ENCODE peak calls at places on chromosome 10, in four cellular contexts. One of them, this sample, is unnamed.

GRCh38 chr10:119313645-119314044 is 106.3 kb downstream of the GRK5 start:
- DNase-seq in mammary epithelial cell: no peak
- DNase-seq in fibroblast of lung: no peak
- DNase-seq in HepG2: no peak
- DNase-seq in this sample: no peak

GRCh38 chr10:80471715-80472233 is 17.7 kb downstream of the TSPAN14 start:
- DNase-seq in mammary epithelial cell: peak
- DNase-seq in HepG2: no peak
- DNase-seq in fibroblast of lung: no peak
- DNase-seq in this sample: no peak

GRCh38 chr10:71073451-71074175 is 138.8 kb upstream of the UNC5B start:
- DNase-seq in fibroblast of lung: no peak
- DNase-seq in HepG2: no peak
- DNase-seq in mammary epithelial cell: no peak
- DNase-seq in this sample: no peak

GRCh38 chr10:48659790-48660189 is 24.9 kb upstream of the WDFY4 start:
- DNase-seq in HepG2: no peak
- DNase-seq in mammary epithelial cell: no peak
- DNase-seq in fibroblast of lung: no peak
- DNase-seq in this sample: peak

GRCh38 chr10:103498936-103499638 is 5.6 kb downstream of the NEURL1 start:
- DNase-seq in mammary epithelial cell: no peak
- DNase-seq in fibroblast of lung: no peak
- DNase-seq in HepG2: no peak
- DNase-seq in this sample: no peak

GRCh38 chr10:14772399-14772798 is 2.3 kb downstream of the FAM107B start:
- DNase-seq in fibroblast of lung: no peak
- DNase-seq in HepG2: no peak
- DNase-seq in mammary epithelial cell: no peak
- DNase-seq in this sample: no peak

GRCh38 chr10:122636953-122637352 is 62.7 kb downstream of the C10orf120 start:
- DNase-seq in mammary epithelial cell: no peak
- DNase-seq in fibroblast of lung: no peak
- DNase-seq in HepG2: no peak
- DNase-seq in this sample: no peak

GRCh38 chr10:110392860-110393732 is 88.4 kb upstream of the SMNDC1 start:
- DNase-seq in mammary epithelial cell: peak
- DNase-seq in fibroblast of lung: peak
- DNase-seq in HepG2: no peak
- DNase-seq in this sample: peak

GRCh38 chr10:12194752-12195271 is 879 bp downstream of the NUDT5 start:
- DNase-seq in fibroblast of lung: peak
- DNase-seq in mammary epithelial cell: peak
- DNase-seq in HepG2: no peak
- DNase-seq in this sample: peak

GRCh38 chr10:79454259-79454658 is 8.8 kb upstream of the ZCCHC24 start:
- DNase-seq in fibroblast of lung: peak
- DNase-seq in mammary epithelial cell: peak
- DNase-seq in HepG2: no peak
- DNase-seq in this sample: no peak

GRCh38 chr10:116752969-116753665 is 10.8 kb upstream of the HSPA12A start:
- DNase-seq in fibroblast of lung: no peak
- DNase-seq in mammary epithelial cell: no peak
- DNase-seq in HepG2: no peak
- DNase-seq in this sample: no peak

GRCh38 chr10:89007129-89007893 is 16.7 kb downstream of the FAS start:
- DNase-seq in fibroblast of lung: no peak
- DNase-seq in mammary epithelial cell: no peak
- DNase-seq in HepG2: no peak
- DNase-seq in this sample: no peak

GRCh38 chr10:61529208-61529607 is 76.0 kb upstream of the TMEM26 start:
- DNase-seq in mammary epithelial cell: no peak
- DNase-seq in HepG2: no peak
- DNase-seq in fibroblast of lung: peak
- DNase-seq in this sample: no peak

GRCh38 chr10:103614511-103615158 is 121.1 kb downstream of the NEURL1 start:
- DNase-seq in fibroblast of lung: no peak
- DNase-seq in HepG2: no peak
- DNase-seq in mammary epithelial cell: no peak
- DNase-seq in this sample: no peak

GRCh38 chr10:48494611-48495010 is 110.3 kb downstream of the ARHGAP22 start:
- DNase-seq in fibroblast of lung: no peak
- DNase-seq in HepG2: no peak
- DNase-seq in mammary epithelial cell: no peak
- DNase-seq in this sample: no peak

GRCh38 chr10:108112218-108112617 is 947.7 kb upstream of the SORCS1 start:
- DNase-seq in mammary epithelial cell: peak
- DNase-seq in HepG2: no peak
- DNase-seq in fibroblast of lung: no peak
- DNase-seq in this sample: peak

GRCh38 chr10:70828923-70829322 is 13.2 kb downstream of the SGPL1 start:
- DNase-seq in mammary epithelial cell: no peak
- DNase-seq in HepG2: no peak
- DNase-seq in fibroblast of lung: no peak
- DNase-seq in this sample: no peak

GRCh38 chr10:110840225-110840922 is 31.4 kb upstream of the PDCD4 start:
- DNase-seq in mammary epithelial cell: no peak
- DNase-seq in fibroblast of lung: no peak
- DNase-seq in HepG2: peak
- DNase-seq in this sample: no peak

GRCh38 chr10:47406870-47407648 is 23.0 kb upstream of the ZNF488 start:
- DNase-seq in HepG2: peak
- DNase-seq in mammary epithelial cell: peak
- DNase-seq in fibroblast of lung: peak
- DNase-seq in this sample: no peak

GRCh38 chr10:120011359-120012132 is 119.0 kb downstream of the SEC23IP start:
- DNase-seq in mammary epithelial cell: no peak
- DNase-seq in fibroblast of lung: no peak
- DNase-seq in HepG2: no peak
- DNase-seq in this sample: peak

GRCh38 chr10:118148245-118148644 is 101.5 kb upstream of the RAB11FIP2 start:
- DNase-seq in HepG2: no peak
- DNase-seq in mammary epithelial cell: no peak
- DNase-seq in fibroblast of lung: no peak
- DNase-seq in this sample: peak

GRCh38 chr10:16520900-16521299 is 779 bp downstream of the C1QL3 start:
- DNase-seq in mammary epithelial cell: peak
- DNase-seq in fibroblast of lung: peak
- DNase-seq in HepG2: no peak
- DNase-seq in this sample: peak

GRCh38 chr10:44697096-44697495 is 214.0 kb upstream of the TMEM72 start:
- DNase-seq in mammary epithelial cell: no peak
- DNase-seq in fibroblast of lung: peak
- DNase-seq in HepG2: peak
- DNase-seq in this sample: no peak

GRCh38 chr10:88234332-88234731 is 348.8 kb downstream of the RNLS start:
- DNase-seq in mammary epithelial cell: no peak
- DNase-seq in HepG2: no peak
- DNase-seq in fibroblast of lung: no peak
- DNase-seq in this sample: peak

GRCh38 chr10:120824864-120825263 is 26.3 kb upstream of the WDR11 start:
- DNase-seq in mammary epithelial cell: no peak
- DNase-seq in fibroblast of lung: peak
- DNase-seq in HepG2: peak
- DNase-seq in this sample: peak

GRCh38 chr10:61465807-61466425 is 12.7 kb upstream of the TMEM26 start:
- DNase-seq in fibroblast of lung: peak
- DNase-seq in mammary epithelial cell: no peak
- DNase-seq in HepG2: no peak
- DNase-seq in this sample: peak

DNA sequence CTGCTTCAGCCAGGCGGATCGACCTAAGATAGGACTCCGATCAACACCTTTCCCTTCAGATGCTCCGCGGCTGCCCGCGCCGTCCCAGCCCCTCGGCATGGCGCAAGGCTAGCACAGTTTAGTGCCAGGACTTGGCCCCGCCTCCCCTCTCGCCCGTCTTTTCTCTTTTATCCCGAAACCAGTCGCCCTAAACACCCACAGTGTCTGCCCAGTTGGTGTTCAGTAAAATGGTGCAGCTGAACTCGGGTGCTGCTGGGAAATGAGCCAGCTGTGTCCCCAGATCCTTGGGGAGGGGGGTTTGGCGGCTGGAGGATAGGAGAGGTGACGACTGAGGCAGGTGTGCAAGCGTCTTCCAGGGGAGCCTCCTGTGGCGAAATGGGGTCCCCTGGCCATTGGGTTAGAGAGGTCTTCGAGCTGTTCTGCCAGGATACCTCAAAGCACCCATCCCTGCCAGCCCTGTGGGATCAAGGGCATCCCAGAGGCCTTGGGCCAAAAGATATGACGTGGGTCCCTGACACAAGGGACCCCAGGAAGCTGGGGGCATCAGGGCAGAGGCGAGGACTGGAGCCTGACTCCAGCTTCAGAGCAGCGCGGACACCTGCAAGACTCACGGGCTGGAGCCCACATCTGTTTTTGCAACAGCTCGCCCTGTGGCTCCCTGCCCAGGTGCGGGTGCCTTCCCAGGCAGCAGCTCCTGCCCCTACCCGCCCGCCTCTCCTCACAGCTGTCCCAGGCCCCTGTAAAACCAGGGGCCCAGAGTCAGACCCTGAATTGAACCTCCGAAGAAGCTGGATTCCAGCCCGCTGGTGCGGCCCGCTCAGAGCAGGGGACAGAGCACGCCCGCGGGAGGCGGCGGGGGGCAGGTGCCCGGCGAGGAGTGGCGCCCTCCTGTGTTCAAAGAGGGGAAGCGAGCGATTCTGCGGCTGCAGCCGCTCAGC is 88.8 kb downstream of the BEND7 start:
- DNase-seq in HepG2: peak
- DNase-seq in fibroblast of lung: peak
- DNase-seq in mammary epithelial cell: peak
- DNase-seq in this sample: peak
- TF ChIP-seq EZH2 in HepG2: no peak
- TF ChIP-seq EZH2 in fibroblast of lung: peak
- TF ChIP-seq EZH2 in mammary epithelial cell: no peak
- TF ChIP-seq EZH2 in this sample: peak

DNA sequence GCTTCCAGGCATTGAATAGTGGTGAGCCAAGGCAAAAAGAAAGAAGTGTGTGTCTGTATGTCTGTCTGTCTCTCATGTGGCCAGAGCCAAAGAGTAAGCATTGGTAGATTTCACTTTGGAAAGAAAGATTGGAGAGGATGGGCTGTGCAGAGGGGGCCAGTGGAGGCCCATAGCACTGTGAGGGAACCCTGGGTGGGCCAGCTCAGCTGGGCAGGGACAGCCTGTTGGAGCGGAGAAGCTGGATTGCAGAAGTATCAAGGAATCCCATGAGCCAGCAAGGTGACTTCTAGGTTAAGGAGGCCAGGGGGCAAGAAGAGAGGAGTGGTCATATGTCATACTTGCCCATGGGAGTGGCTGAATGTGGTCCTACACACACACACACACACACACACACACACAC is 1.5 kb upstream of the GRID1 start:
- DNase-seq in fibroblast of lung: no peak
- DNase-seq in HepG2: no peak
- DNase-seq in mammary epithelial cell: no peak
- DNase-seq in this sample: no peak
- H3K4me3 ChIP-seq in fibroblast of lung: no peak
- H3K4me3 ChIP-seq in HepG2: no peak
- H3K4me3 ChIP-seq in mammary epithelial cell: no peak
- H3K4me3 ChIP-seq in this sample: no peak

DNA sequence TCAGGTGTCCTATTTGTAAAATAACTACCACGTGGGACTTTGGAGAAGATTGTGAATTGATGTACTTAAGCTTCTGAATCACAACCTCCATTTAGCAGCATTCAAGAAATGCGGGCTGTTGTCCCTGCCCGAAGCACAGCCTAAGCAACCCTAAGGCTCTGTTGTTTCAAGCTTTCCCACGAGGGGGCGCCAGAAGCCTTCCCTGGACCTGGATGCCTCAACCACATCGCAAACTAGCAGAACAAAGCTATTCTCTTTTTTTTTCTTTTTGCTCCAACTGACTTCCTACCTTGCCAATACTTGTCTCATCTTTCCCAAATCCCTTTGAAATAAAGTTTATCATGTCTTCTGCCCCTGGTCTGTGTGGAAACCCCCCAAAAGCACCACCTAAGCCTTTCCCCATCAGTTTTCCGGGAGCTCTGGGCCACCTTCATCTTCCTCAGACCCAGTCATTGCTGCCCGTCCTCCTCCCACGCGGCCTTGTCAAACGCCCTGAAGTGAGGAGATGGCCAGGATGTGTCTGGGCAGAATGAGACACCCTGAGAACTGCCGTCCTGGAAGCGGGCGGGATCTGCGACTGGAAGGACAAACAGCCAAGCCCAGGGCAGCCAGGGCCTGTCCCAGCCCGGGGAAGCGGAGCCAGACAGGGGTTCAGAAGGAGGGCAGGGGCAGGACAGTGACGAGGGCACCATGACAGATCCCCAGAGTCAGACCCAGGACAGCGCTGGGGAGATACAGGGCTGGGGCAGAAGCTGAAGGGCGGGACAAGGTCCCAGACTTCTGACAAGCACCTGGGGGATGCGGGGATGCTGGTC is 112.7 kb downstream of the SLIT1 start:
- DNase-seq in HepG2: peak
- DNase-seq in fibroblast of lung: peak
- DNase-seq in mammary epithelial cell: peak
- DNase-seq in this sample: peak
- TF ChIP-seq EZH2 in HepG2: no peak
- TF ChIP-seq EZH2 in fibroblast of lung: no peak
- TF ChIP-seq EZH2 in mammary epithelial cell: no peak
- TF ChIP-seq EZH2 in this sample: no peak

GRCh38 chr10:132064771-132065437 is 842 bp upstream of the JAKMIP3 start:
- DNase-seq in HepG2: no peak
- DNase-seq in fibroblast of lung: no peak
- DNase-seq in mammary epithelial cell: no peak
- DNase-seq in this sample: no peak
- H3K4me3 ChIP-seq in HepG2: peak
- H3K4me3 ChIP-seq in fibroblast of lung: no peak
- H3K4me3 ChIP-seq in mammary epithelial cell: no peak
- H3K4me3 ChIP-seq in this sample: peak

DNA sequence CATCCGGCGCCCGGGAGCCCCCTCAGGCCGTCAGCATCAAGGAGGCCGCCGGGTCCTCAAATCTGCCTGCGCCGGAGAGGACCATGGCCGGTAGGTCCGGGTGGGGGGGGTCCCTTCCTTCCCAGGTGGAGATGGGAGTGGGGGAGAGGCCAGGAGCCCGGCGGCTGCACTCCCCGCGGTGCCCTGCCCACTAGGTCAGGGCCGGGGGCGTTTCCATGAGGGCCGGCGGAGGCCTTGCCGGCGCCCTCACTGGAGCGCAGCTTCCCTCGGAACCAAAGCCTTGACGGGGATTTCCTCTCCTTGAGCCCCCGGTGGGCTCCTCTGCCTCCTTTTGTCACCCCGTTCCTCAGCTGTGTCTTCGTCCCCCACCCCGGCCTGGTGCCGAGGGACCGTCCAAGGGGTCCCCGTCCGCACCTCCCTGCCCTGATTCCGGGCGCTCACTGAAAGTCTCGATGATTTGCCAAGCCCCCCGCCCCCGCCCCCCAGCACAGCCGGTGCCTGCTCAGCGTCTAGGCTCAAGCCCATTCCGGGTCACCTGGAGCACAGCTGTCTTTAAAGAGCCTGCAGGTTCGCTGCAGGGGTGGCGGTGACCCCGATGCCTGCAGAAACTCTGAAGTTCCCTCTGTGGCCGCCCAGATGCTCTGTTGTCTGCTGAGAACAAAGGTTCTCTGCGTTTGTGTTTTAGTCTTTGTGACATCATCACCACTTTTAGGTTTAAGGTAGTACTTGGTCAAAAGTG is 580 bp downstream of the VENTX start:
- DNase-seq in fibroblast of lung: no peak
- DNase-seq in mammary epithelial cell: no peak
- DNase-seq in HepG2: no peak
- DNase-seq in this sample: peak
- TF ChIP-seq EZH2 in fibroblast of lung: peak
- TF ChIP-seq EZH2 in mammary epithelial cell: no peak
- TF ChIP-seq EZH2 in HepG2: no peak
- TF ChIP-seq EZH2 in this sample: no peak